ENCODE peak calls at places on chromosome 7, in six cellular contexts. D, X, P, O, F and T are unnamed samples.

GRCh38 chr7:137904826-137905225 is 58.1 kb upstream of the DGKI start:
- DNase-seq in X (no peak), F (no peak), D (no peak), P (no peak), O (no peak), T (no peak)

GRCh38 chr7:24005517-24005916 is 278.5 kb upstream of the NPY start:
- DNase-seq in D (no peak), O (no peak), P (no peak), F (no peak), X (no peak), T (no peak)

GRCh38 chr7:127828843-127829502 is 177.0 kb downstream of the SND1 start:
- DNase-seq in D (no peak), F (no peak), P (no peak), X (peak), O (no peak), T (no peak)

GRCh38 chr7:44194069-44194468 is 4.8 kb upstream of the GCK start:
- DNase-seq in X (no peak), O (no peak), D (no peak), F (no peak), P (no peak), T (no peak)

GRCh38 chr7:24318326-24318725 is 34.3 kb downstream of the NPY start:
- DNase-seq in O (no peak), D (no peak), F (no peak), P (no peak), X (no peak), T (no peak)

GRCh38 chr7:52715701-52716100 is 319.7 kb upstream of the POM121L12 start:
- DNase-seq in F (no peak), O (no peak), D (no peak), X (no peak), P (no peak), T (peak)

GRCh38 chr7:90570373-90570959 is 25.7 kb upstream of the CDK14 start:
- DNase-seq in D (no peak), F (no peak), X (no peak), O (no peak), P (no peak), T (no peak)

GRCh38 chr7:28068811-28069216 is 111.8 kb downstream of the JAZF1 start:
- DNase-seq in D (no peak), X (no peak), F (no peak), P (peak), O (no peak), T (no peak)

GRCh38 chr7:31096882-31097258 is 44.8 kb downstream of the ADCYAP1R1 start:
- DNase-seq in F (no peak), P (no peak), O (peak), D (no peak), X (no peak), T (no peak)